ENCODE peak calls at places on chromosomes 3 and 15, in four cellular contexts. S, O, Z and A are unnamed samples.

GRCh38 chr15:25703726-25704125 is 159.4 kb downstream of the ATP10A start:
- DNase-seq in S (peak), Z (no peak), O (peak), A (no peak)

GRCh38 chr3:98263944-98264343 is at the start of gene OR5H6:
- DNase-seq in Z (no peak), S (no peak), O (no peak), A (no peak)

GRCh38 chr3:186024210-186024609 is 84.7 kb downstream of the ETV5 start:
- DNase-seq in Z (no peak), O (no peak), S (no peak), A (no peak)

GRCh38 chr3:53192608-53193007 is 31.6 kb downstream of the PRKCD start:
- DNase-seq in O (no peak), S (peak), Z (no peak), A (peak)

GRCh38 chr3:113985526-113985925 is 37.7 kb downstream of the ZDHHC23 start:
- DNase-seq in O (no peak), S (no peak), Z (no peak), A (no peak)

GRCh38 chr3:66398228-66399025 is 102.4 kb downstream of the LRIG1 start:
- DNase-seq in Z (no peak), O (no peak), S (no peak), A (no peak)

GRCh38 chr3:58474967-58475578 is 16.8 kb upstream of the KCTD6 start:
- DNase-seq in Z (no peak), S (no peak), O (no peak), A (no peak)

GRCh38 chr15:73838795-73839565 is 34.4 kb upstream of the TBC1D21 start:
- DNase-seq in Z (no peak), S (no peak), O (peak), A (no peak)

GRCh38 chr3:47802734-47803477 is at the start of gene DHX30:
- DNase-seq in O (peak), S (peak), Z (peak), A (no peak)

GRCh38 chr3:178456942-178457341 is 79.3 kb upstream of the KCNMB2 start:
- DNase-seq in Z (no peak), O (no peak), S (no peak), A (no peak)

GRCh38 chr3:42189071-42189470 is 76.9 kb downstream of the CCK start:
- DNase-seq in Z (no peak), O (no peak), S (no peak), A (no peak)

GRCh38 chr3:138434875-138435772 is 708 bp downstream of the ESYT3 start:
- DNase-seq in O (peak), S (peak), Z (no peak), A (no peak)

GRCh38 chr3:178420033-178420432 is 116.2 kb upstream of the KCNMB2 start:
- DNase-seq in Z (no peak), O (no peak), S (no peak), A (no peak)

GRCh38 chr15:51731549-51732267 is 5.7 kb downstream of the LYSMD2 start:
- DNase-seq in Z (no peak), O (no peak), S (no peak), A (peak)

GRCh38 chr3:126394977-126395321 is 240 bp downstream of the CFAP100 start:
- DNase-seq in O (no peak), Z (no peak), S (no peak), A (no peak)

GRCh38 chr3:24773798-24774197 is 279.1 kb upstream of the THRB start:
- DNase-seq in O (no peak), Z (no peak), S (peak), A (peak)

GRCh38 chr3:119175869-119176756 is 2.7 kb downstream of the UPK1B start:
- DNase-seq in S (no peak), O (no peak), Z (no peak), A (no peak)

GRCh38 chr15:83732770-83733169 is 78.8 kb downstream of the ADAMTSL3 start:
- DNase-seq in S (no peak), O (no peak), Z (no peak), A (no peak)

GRCh38 chr15:83733206-83733605 is 79.3 kb downstream of the ADAMTSL3 start:
- DNase-seq in O (no peak), Z (no peak), S (no peak), A (no peak)

GRCh38 chr15:83733691-83734090 is 79.8 kb downstream of the ADAMTSL3 start:
- DNase-seq in S (no peak), O (no peak), Z (no peak), A (no peak)

GRCh38 chr15:83732196-83732595 is 78.3 kb downstream of the ADAMTSL3 start:
- DNase-seq in S (no peak), O (no peak), Z (no peak), A (no peak)

DNA sequence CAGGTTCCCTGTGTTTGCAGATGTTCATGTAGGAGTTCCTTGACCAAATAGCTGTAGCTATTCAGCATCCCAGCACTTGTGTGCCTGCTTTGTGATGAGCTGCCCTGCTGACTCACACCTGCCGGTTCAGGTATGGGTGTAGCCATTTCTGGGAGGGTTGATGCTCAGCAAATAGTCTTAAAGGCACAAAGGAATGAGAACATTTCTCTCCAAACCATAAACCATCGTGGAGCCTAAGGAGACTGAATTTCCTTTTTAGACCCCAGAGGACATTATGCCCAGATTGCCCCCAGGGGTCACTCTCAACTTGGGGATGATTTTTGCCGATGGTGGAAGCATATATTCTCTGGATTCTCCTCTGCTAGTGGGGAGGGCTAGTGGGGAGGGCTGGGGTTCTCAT is 80.6 kb downstream of the ADAMTSL3 start:
- DNase-seq in S (no peak), O (no peak), Z (no peak), A (no peak)
- TF ChIP-seq CTCF in S (no peak), O (no peak), Z (no peak), A (peak)

GRCh38 chr3:172561894-172562664 is 38.8 kb upstream of the TNFSF10 start:
- DNase-seq in O (no peak), S (no peak), Z (no peak), A (no peak)
- H3K4me3 ChIP-seq in O (peak), S (peak), Z (no peak), A (no peak)

GRCh38 chr3:13419356-13420050 is 619 bp downstream of the NUP210 start:
- DNase-seq in S (peak), O (no peak), Z (peak), A (no peak)

GRCh38 chr3:13420051-13420816 is at the start of gene NUP210:
- DNase-seq in O (no peak), S (peak), Z (peak), A (no peak)

GRCh38 chr3:13415236-13416001 is 4.7 kb downstream of the NUP210 start:
- DNase-seq in Z (no peak), S (no peak), O (no peak), A (no peak)

GRCh38 chr3:13414040-13414729 is 5.9 kb downstream of the NUP210 start:
- DNase-seq in Z (peak), O (no peak), S (peak), A (peak)

GRCh38 chr3:13416002-13416793 is 3.9 kb downstream of the NUP210 start:
- DNase-seq in S (no peak), O (no peak), Z (no peak), A (no peak)
- TF ChIP-seq CTCF in S (peak), O (no peak), Z (no peak), A (peak)

GRCh38 chr15:59999558-60000112 is 4.5 kb upstream of the FOXB1 start:
- DNase-seq in Z (no peak), O (no peak), S (no peak), A (no peak)

GRCh38 chr15:59999064-59999377 is 5.1 kb upstream of the FOXB1 start:
- DNase-seq in Z (no peak), S (no peak), O (no peak), A (no peak)

GRCh38 chr15:60000113-60000823 is 3.8 kb upstream of the FOXB1 start:
- DNase-seq in S (no peak), Z (no peak), O (no peak), A (no peak)

GRCh38 chr15:59997070-59997701 is 6.9 kb upstream of the FOXB1 start:
- DNase-seq in S (no peak), O (no peak), Z (no peak), A (peak)

DNA sequence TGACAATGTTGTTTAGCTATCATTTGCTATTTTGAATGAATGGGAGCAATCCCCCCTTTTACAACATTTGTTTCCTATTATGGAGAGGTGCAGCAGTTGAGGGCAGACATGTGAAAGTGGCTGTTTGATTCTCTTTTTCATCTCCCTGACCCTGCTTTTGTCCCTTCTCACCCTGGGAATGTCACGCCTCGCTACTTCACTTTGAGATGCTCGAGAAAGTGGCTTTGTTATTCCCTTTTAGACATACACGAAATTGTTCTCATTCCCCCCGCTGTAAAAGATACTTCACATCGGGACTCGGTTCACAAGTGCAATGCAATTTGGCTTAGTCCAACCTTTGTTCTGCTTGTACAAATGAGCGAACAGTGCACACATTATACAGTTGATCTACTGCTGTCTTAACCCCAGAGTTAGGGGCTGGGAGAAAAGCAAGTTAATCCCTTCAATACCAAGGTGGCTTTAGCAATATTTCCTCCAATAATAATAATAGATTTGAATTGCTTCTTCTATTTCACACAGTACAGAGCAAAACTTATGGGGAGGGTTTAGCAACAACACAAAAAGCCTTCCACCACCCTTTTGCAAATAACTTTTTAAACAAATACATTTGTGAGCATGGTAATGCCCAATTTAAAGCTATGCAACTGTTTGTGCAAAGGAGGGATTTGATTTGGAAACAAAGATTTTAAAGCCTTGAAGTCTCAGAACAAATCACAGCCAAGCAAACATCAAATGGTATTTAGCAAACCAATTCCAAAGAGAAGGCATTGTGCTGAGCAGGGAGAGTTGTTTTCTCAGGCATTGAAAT is 5.7 kb upstream of the FOXB1 start:
- DNase-seq in O (no peak), S (no peak), Z (no peak), A (no peak)
- H3K4me3 ChIP-seq in O (no peak), S (no peak), Z (no peak), A (no peak)